ENCODE peak calls at places on chromosomes 12 and 14, in nine cellular contexts. A is mammary epithelial cell, J is prostate gland, Z is endodermal cell, B is uterus, R is sigmoid colon, M is neuronal stem cell, G is ovary, H is GM23248. N is an unnamed sample.

GRCh38 chr12:95789126-95790024 is 1.2 kb downstream of the NTN4 start:
- DNase-seq in A (peak), J (peak), Z (peak), B (no peak), R (no peak), M (peak), G (peak), H (peak), N (no peak)

GRCh38 chr14:76651410-76652055 is 109.7 kb upstream of the VASH1 start:
- DNase-seq in A (peak), J (no peak), Z (no peak), B (no peak), R (no peak), M (no peak), G (no peak), H (no peak), N (no peak)

GRCh38 chr14:47917344-47917954 is 242.0 kb upstream of the MDGA2 start:
- DNase-seq in A (peak), J (no peak), Z (peak), B (no peak), R (no peak), M (peak), G (no peak), H (peak), N (no peak)

GRCh38 chr14:54637829-54638446 is 71.0 kb downstream of the SAMD4A start:
- DNase-seq in A (no peak), J (no peak), Z (no peak), B (no peak), R (no peak), M (no peak), G (no peak), H (peak), N (no peak)

GRCh38 chr14:77707355-77707723 is 484 bp downstream of the ALKBH1 start:
- DNase-seq in A (peak), J (peak), Z (peak), B (no peak), R (no peak), M (peak), G (no peak), H (peak), N (no peak)

GRCh38 chr14:47269788-47270492 is 405.5 kb downstream of the MDGA2 start:
- DNase-seq in A (no peak), J (no peak), Z (no peak), B (no peak), R (no peak), M (no peak), G (no peak), H (peak), N (no peak)

GRCh38 chr12:49671051-49671765 is 36.0 kb downstream of the FMNL3 start:
- DNase-seq in A (no peak), J (no peak), Z (no peak), B (no peak), R (peak), M (no peak), G (peak), H (no peak), N (no peak)

GRCh38 chr14:105927661-105928060 is 401.3 kb downstream of the TMEM121 start:
- DNase-seq in A (no peak), J (no peak), Z (no peak), B (no peak), R (peak), M (no peak), G (no peak), H (no peak), N (no peak)

GRCh38 chr12:10153271-10154144 is 18.4 kb downstream of the OLR1 start:
- DNase-seq in A (peak), J (peak), Z (peak), B (peak), R (peak), M (peak), G (peak), H (peak), N (peak)

GRCh38 chr14:102907980-102908730 is 14.3 kb upstream of the AMN start:
- DNase-seq in A (no peak), J (no peak), Z (no peak), B (no peak), R (peak), M (no peak), G (no peak), H (no peak), N (no peak)

GRCh38 chr12:75666980-75667359 is 155.6 kb upstream of the KRR1 start:
- DNase-seq in A (peak), J (no peak), Z (no peak), B (no peak), R (no peak), M (no peak), G (no peak), H (peak), N (no peak)

GRCh38 chr14:73311710-73312035 is 74.4 kb downstream of the PAPLN start:
- DNase-seq in A (no peak), J (no peak), Z (no peak), B (no peak), R (no peak), M (no peak), G (no peak), H (no peak), N (no peak)

GRCh38 chr14:105465209-105466031 is 9.2 kb upstream of the CRIP2 start:
- DNase-seq in A (peak), J (no peak), Z (peak), B (no peak), R (no peak), M (no peak), G (no peak), H (no peak), N (no peak)

GRCh38 chr12:12070674-12071661 is at the start of gene BCL2L14:
- DNase-seq in A (no peak), J (peak), Z (no peak), B (no peak), R (no peak), M (no peak), G (no peak), H (peak), N (no peak)

GRCh38 chr12:97022831-97023230 is 115.8 kb downstream of the NEDD1 start:
- DNase-seq in A (no peak), J (no peak), Z (no peak), B (no peak), R (no peak), M (no peak), G (no peak), H (no peak), N (no peak)

GRCh38 chr12:90024261-90024660 is 315.6 kb upstream of the ATP2B1 start:
- DNase-seq in A (no peak), J (no peak), Z (no peak), B (no peak), R (no peak), M (no peak), G (no peak), H (peak), N (no peak)

GRCh38 chr12:52826611-52827498 is 7.3 kb downstream of the KRT79 start:
- DNase-seq in A (no peak), J (no peak), Z (no peak), B (no peak), R (no peak), M (no peak), G (no peak), H (no peak), N (no peak)

GRCh38 chr12:47993491-47993890 is 10.8 kb downstream of the COL2A1 start:
- DNase-seq in A (no peak), J (no peak), Z (no peak), B (no peak), R (peak), M (no peak), G (no peak), H (no peak), N (no peak)

GRCh38 chr12:6941786-6942185 is 1.8 kb upstream of the RNU7-1 start:
- DNase-seq in A (no peak), J (no peak), Z (no peak), B (peak), R (no peak), M (no peak), G (peak), H (no peak), N (no peak)

GRCh38 chr12:28568709-28569108 is 378.5 kb downstream of the CCDC91 start:
- DNase-seq in A (no peak), J (no peak), Z (no peak), B (no peak), R (no peak), M (no peak), G (no peak), H (peak), N (no peak)

GRCh38 chr12:114285554-114285953 is 120.4 kb downstream of the TBX5 start:
- DNase-seq in A (no peak), J (no peak), Z (peak), B (no peak), R (no peak), M (no peak), G (no peak), H (no peak), N (no peak)

GRCh38 chr14:74825008-74825407 is 50.9 kb downstream of the PROX2 start:
- DNase-seq in A (peak), J (no peak), Z (no peak), B (no peak), R (no peak), M (no peak), G (no peak), H (peak), N (no peak)

GRCh38 chr14:78530078-78530477 is 359.9 kb downstream of the NRXN3 start:
- DNase-seq in A (peak), J (peak), Z (peak), B (no peak), R (no peak), M (peak), G (no peak), H (peak), N (no peak)

GRCh38 chr14:78644824-78645559 is 474.8 kb downstream of the NRXN3 start:
- DNase-seq in A (no peak), J (no peak), Z (peak), B (no peak), R (no peak), M (no peak), G (no peak), H (no peak), N (no peak)

GRCh38 chr12:106586803-106587684 is 4.2 kb downstream of the RFX4 start:
- DNase-seq in A (peak), J (no peak), Z (peak), B (no peak), R (no peak), M (peak), G (no peak), H (no peak), N (no peak)

GRCh38 chr14:100015251-100015655 is 50.0 kb upstream of the EVL start:
- DNase-seq in A (no peak), J (no peak), Z (no peak), B (no peak), R (no peak), M (no peak), G (no peak), H (no peak), N (no peak)

GRCh38 chr14:51293149-51293925 is 53.3 kb downstream of the TMX1 start:
- DNase-seq in A (peak), J (no peak), Z (no peak), B (peak), R (peak), M (no peak), G (no peak), H (peak), N (no peak)

GRCh38 chr12:25384038-25384953 is 133.6 kb upstream of the KRAS start:
- DNase-seq in A (no peak), J (no peak), Z (peak), B (no peak), R (no peak), M (no peak), G (no peak), H (no peak), N (no peak)

GRCh38 chr14:23442721-23443356 is 7.4 kb upstream of the MYH7 start:
- DNase-seq in A (no peak), J (no peak), Z (no peak), B (no peak), R (no peak), M (no peak), G (no peak), H (no peak), N (peak)

GRCh38 chr14:23445773-23446172 is 10.3 kb upstream of the MYH7 start:
- DNase-seq in A (no peak), J (no peak), Z (no peak), B (no peak), R (no peak), M (no peak), G (no peak), H (no peak), N (peak)

GRCh38 chr14:23443881-23444280 is 8.4 kb upstream of the MYH7 start:
- DNase-seq in A (no peak), J (no peak), Z (no peak), B (no peak), R (no peak), M (no peak), G (no peak), H (no peak), N (no peak)

GRCh38 chr14:23443411-23443812 is 8.0 kb upstream of the MYH7 start:
- DNase-seq in A (no peak), J (no peak), Z (no peak), B (no peak), R (no peak), M (no peak), G (no peak), H (no peak), N (peak)

GRCh38 chr14:23444314-23444713 is 8.9 kb upstream of the MYH7 start:
- DNase-seq in A (no peak), J (no peak), Z (no peak), B (no peak), R (no peak), M (no peak), G (no peak), H (no peak), N (no peak)
- H3K27ac ChIP-seq in A (no peak), J (no peak), Z (no peak), B (no peak), R (no peak), M (no peak), G (no peak), H (no peak), N (no peak)

DNA sequence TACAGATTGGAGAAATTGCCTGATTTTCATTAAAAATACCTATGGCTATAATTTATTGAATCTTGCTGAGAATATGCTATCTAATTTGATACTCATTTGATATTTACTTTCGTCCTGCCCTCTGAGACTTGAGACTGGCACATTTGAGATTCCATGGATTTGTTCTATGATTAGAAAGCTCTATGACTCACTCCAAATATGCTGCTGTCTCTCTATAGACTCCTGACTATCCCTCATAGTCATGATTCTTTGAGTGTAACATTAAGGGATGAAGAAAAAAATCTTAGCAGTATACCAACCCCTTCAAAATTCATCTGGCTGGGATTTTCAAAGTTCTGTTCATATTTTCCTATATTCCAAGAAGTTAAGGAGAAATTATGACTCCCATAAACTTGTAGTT is 191.9 kb downstream of the LRIG3 start:
- DNase-seq in A (peak), J (no peak), Z (no peak), B (no peak), R (no peak), M (no peak), G (no peak), H (peak), N (no peak)
- H3K27ac ChIP-seq in A (no peak), J (no peak), Z (no peak), B (no peak), R (no peak), M (no peak), G (no peak), H (no peak), N (no peak)

GRCh38 chr12:113262710-113263109 is 41.4 kb downstream of the TPCN1 start:
- DNase-seq in A (no peak), J (no peak), Z (no peak), B (no peak), R (peak), M (no peak), G (peak), H (no peak), N (no peak)
- H3K27ac ChIP-seq in A (no peak), J (no peak), Z (no peak), B (peak), R (no peak), M (no peak), G (peak), H (no peak), N (peak)

GRCh38 chr12:22415342-22416309 is 81.1 kb upstream of the ST8SIA1 start:
- DNase-seq in A (peak), J (peak), Z (no peak), B (no peak), R (no peak), M (no peak), G (no peak), H (peak), N (no peak)
- H3K27ac ChIP-seq in A (no peak), J (no peak), Z (no peak), B (no peak), R (peak), M (no peak), G (no peak), H (no peak), N (no peak)

N was measured in coronary artery.